ENCODE peak calls at places on chromosomes 3 and 15, in four cellular contexts. K is keratinocyte, F is K562, L is endothelial cell of umbilical vein. X is an unnamed sample. For H3K9me1, the result is how much of the 10 kb centered on the place peaks cover.

GRCh38 chr3:174330303-174330702 is 528.8 kb upstream of the NAALADL2 start:
- DNase-seq in K (no peak), F (no peak), L (peak), X (peak)

GRCh38 chr3:49454457-49454856 is 15.6 kb upstream of the DAG1 start:
- DNase-seq in K (no peak), F (peak), L (no peak), X (no peak)

GRCh38 chr15:101406796-101407195 is 82.7 kb downstream of the PCSK6 start:
- DNase-seq in K (no peak), F (no peak), L (no peak), X (no peak)

GRCh38 chr3:105676621-105677300 is 192.1 kb downstream of the CBLB start:
- DNase-seq in K (no peak), F (no peak), L (no peak), X (no peak)

GRCh38 chr15:88272421-88272820 is 15.9 kb upstream of the NTRK3 start:
- DNase-seq in K (no peak), F (no peak), L (no peak), X (no peak)

GRCh38 chr15:89680282-89680873 is 1.2 kb upstream of the PLIN1 start:
- DNase-seq in K (no peak), F (no peak), L (peak), X (peak)

GRCh38 chr3:187041362-187042061 is 97.8 kb downstream of the RPL39L start:
- DNase-seq in K (no peak), F (peak), L (peak), X (peak)

GRCh38 chr3:122151480-122151879 is 32.0 kb upstream of the CASR start:
- DNase-seq in K (peak), F (no peak), L (peak), X (peak)

GRCh38 chr3:129058441-129059194 is 2.0 kb upstream of the GP9 start:
- DNase-seq in K (no peak), F (no peak), L (no peak), X (no peak)

GRCh38 chr3:168024537-168024941 is 71.2 kb downstream of the GOLIM4 start:
- DNase-seq in K (no peak), F (no peak), L (peak), X (peak)

GRCh38 chr15:100082761-100083402 is 258.9 kb downstream of the ADAMTS17 start:
- DNase-seq in K (no peak), F (no peak), L (no peak), X (no peak)

GRCh38 chr15:89462198-89462912 is 34.0 kb downstream of the RHCG start:
- DNase-seq in K (no peak), F (peak), L (no peak), X (peak)

GRCh38 chr3:184524981-184525336 is 36.6 kb upstream of the EPHB3 start:
- DNase-seq in K (no peak), F (no peak), L (no peak), X (no peak)

GRCh38 chr3:96931491-96931890 is 117.1 kb downstream of the EPHA6 start:
- DNase-seq in K (no peak), F (no peak), L (no peak), X (no peak)

GRCh38 chr3:127443581-127444375 is 146.8 kb downstream of the TPRA1 start:
- DNase-seq in K (no peak), F (no peak), L (no peak), X (no peak)

GRCh38 chr3:152474585-152474984 is 205.9 kb downstream of the MBNL1 start:
- DNase-seq in K (no peak), F (peak), L (peak), X (peak)

GRCh38 chr15:63039811-63040210 is 2.7 kb upstream of the TPM1 start:
- DNase-seq in K (no peak), F (no peak), L (no peak), X (no peak)

GRCh38 chr3:158839966-158840365 is 38.1 kb downstream of the MFSD1 start:
- DNase-seq in K (no peak), F (peak), L (no peak), X (no peak)

GRCh38 chr3:183149915-183150825 is 12.4 kb downstream of the LAMP3 start:
- DNase-seq in K (no peak), F (no peak), L (no peak), X (no peak)

GRCh38 chr15:36966704-36967103 is 133.6 kb downstream of the MEIS2 start:
- DNase-seq in K (no peak), F (no peak), L (no peak), X (no peak)

GRCh38 chr3:5572168-5572567 is 384.7 kb downstream of the EDEM1 start:
- DNase-seq in K (no peak), F (peak), L (no peak), X (no peak)

GRCh38 chr3:195259564-195260285 is 11.2 kb downstream of the XXYLT1 start:
- DNase-seq in K (peak), F (peak), L (peak), X (peak)

DNA sequence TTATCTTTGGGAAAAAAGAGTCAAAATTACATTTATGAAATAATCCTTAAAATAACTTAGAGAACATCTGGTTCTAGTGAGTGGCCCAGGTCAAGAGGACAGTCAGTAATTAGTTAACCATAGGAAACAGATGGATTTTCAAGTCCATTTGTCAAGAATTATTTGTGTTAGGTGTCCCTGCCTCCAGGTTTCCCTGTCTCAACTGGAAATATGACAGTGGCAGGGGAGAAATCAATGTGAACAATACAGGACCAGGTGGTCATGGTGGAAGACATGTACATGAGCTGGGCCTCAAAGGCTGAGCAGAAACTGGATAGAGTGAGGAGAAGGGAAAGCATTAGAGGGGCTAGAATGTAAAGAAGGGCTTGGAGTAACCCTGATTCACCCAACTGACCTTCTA is 372.6 kb downstream of the VPS13C start:
- DNase-seq in K (no peak), F (no peak), L (no peak), X (no peak)
- H3K9me1 ChIP-seq in K (under half), F (under half), L (under half), X (under half)

GRCh38 chr3:162541923-162542322 is 1045.3 kb downstream of the OTOL1 start:
- DNase-seq in K (no peak), F (no peak), L (no peak), X (no peak)

GRCh38 chr3:162547321-162547720 is 1050.7 kb downstream of the OTOL1 start:
- DNase-seq in K (no peak), F (no peak), L (no peak), X (no peak)

GRCh38 chr3:162546910-162547309 is 1050.3 kb downstream of the OTOL1 start:
- DNase-seq in K (no peak), F (no peak), L (no peak), X (no peak)

GRCh38 chr3:162540421-162540820 is 1043.8 kb downstream of the OTOL1 start:
- DNase-seq in K (no peak), F (no peak), L (no peak), X (peak)

DNA sequence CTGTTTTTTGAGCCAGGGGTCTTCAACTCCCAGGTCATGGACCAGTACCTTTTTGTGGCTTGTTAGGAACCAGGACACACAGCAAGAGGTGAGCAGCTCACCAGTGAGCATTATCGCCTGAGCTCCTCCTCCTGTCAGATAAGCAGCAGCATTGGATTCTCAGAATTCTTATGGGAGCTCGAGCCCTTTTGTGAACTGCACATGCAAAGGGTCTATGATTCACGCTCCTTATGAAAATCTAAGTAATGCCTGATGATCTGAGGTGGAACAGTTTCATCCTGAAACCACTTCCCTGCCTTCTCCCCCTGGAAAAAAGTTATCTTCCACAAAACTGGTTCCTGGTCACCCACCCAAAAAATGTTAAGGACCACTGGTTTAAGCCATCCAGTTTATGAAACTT is 1047.6 kb downstream of the OTOL1 start:
- DNase-seq in K (no peak), F (no peak), L (no peak), X (peak)
- H3K9me1 ChIP-seq in K (under half), F (under half), L (under half), X (under half)

DNA sequence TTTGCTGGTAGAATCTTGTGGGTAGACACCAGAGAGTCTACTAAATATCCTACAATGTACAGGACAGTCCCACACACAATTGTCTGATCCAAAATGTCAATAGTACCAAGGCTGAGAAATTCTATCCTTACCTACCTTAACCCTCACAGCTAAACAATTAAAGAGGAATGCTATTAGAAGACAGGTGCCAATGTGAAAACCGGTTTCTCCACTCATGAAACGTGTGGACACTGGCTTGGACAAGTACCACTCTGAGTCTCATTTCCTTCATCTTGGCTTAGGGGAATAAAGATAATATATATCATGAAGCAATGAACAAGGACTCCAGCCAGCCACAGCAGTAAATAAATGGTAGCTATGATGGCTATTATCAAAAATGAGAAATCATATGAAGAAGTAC is 90.2 kb downstream of the RFTN1 start:
- DNase-seq in K (no peak), F (no peak), L (no peak), X (no peak)
- H3K9me1 ChIP-seq in K (under half), F (under half), L (under half), X (under half)

DNA sequence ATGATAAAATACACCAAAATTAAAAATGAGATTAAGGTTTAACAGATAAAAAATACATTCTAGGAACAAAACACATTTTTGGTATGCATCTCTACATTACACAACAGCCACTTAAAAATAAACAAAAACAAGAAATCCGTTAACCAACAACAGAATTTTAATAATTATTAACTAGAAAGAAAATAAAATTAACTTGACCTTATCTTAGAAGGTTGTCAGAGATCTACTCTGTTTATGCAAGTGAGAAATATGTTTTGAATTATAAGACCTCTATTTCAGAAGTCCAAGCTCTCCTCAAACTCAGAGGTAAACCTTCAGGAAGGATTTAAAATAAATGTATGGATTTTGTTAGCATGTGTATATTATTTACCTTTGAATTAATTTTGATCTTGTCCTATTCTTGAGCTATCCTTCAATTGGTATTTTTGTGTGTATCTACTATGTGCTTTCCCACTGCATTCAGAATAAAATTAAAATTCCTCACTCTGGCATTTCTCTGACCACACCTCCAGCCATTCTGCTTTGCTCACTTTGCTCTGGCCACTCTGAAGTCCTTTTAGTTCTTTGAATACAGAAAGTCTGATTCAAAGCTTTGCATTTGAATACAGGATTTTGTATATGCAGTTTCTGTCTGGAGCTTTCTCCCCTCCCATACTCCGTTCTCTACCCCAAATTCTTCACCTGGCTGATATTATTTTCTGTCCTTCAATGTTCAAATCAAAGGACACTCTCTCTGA is 352.0 kb downstream of the ZBTB20 start:
- DNase-seq in K (no peak), F (no peak), L (no peak), X (no peak)
- H3K9me1 ChIP-seq in K (under half), F (under half), L (under half), X (under half)

GRCh38 chr15:68484220-68484619 is 52.3 kb upstream of the ITGA11 start:
- DNase-seq in K (no peak), F (no peak), L (no peak), X (no peak)
- H3K9me1 ChIP-seq in K (under half), F (under half), L (under half), X (under half)